ENCODE peak calls at places on chromosome 14, in six cellular contexts. Q is GM12891, M is GM12878, O is HepG2, X is H1, I is K562. S is an unnamed sample.

GRCh38 chr14:94109915-94110250 is 653 bp upstream of the IFI27 start:
- DNase-seq in Q (no peak), M (no peak), O (no peak), X (no peak), I (no peak), S (no peak)

GRCh38 chr14:80310950-80311349 is 99.6 kb upstream of the DIO2 start:
- DNase-seq in Q (no peak), M (no peak), O (no peak), X (no peak), I (no peak), S (no peak)

GRCh38 chr14:73397810-73398209 is 60.5 kb downstream of the NUMB start:
- DNase-seq in Q (no peak), M (no peak), O (no peak), X (no peak), I (no peak), S (no peak)

GRCh38 chr14:63905370-63905769 is 52.6 kb downstream of the SYNE2 start:
- DNase-seq in Q (no peak), M (no peak), O (no peak), X (no peak), I (no peak), S (no peak)

GRCh38 chr14:82313889-82314288 is 780.2 kb upstream of the SEL1L start:
- DNase-seq in Q (no peak), M (no peak), O (no peak), X (no peak), I (no peak), S (no peak)

GRCh38 chr14:75098682-75099081 is 28.2 kb downstream of the NEK9 start:
- DNase-seq in Q (no peak), M (no peak), O (no peak), X (no peak), I (no peak), S (no peak)

GRCh38 chr14:33855672-33856071 is 95.2 kb downstream of the EGLN3 start:
- DNase-seq in Q (no peak), M (no peak), O (no peak), X (no peak), I (no peak), S (no peak)

GRCh38 chr14:100955201-100955600 is 51.7 kb upstream of the RTL1 start:
- DNase-seq in Q (no peak), M (no peak), O (no peak), X (no peak), I (no peak), S (no peak)

GRCh38 chr14:55867726-55868125 is 250.5 kb upstream of the PELI2 start:
- DNase-seq in Q (no peak), M (no peak), O (no peak), X (no peak), I (no peak), S (no peak)

GRCh38 chr14:57747036-57747435 is 118.9 kb downstream of the SLC35F4 start:
- DNase-seq in Q (no peak), M (no peak), O (no peak), X (no peak), I (no peak), S (no peak)

GRCh38 chr14:85459361-85459760 is 70.6 kb upstream of the FLRT2 start:
- DNase-seq in Q (no peak), M (no peak), O (no peak), X (no peak), I (no peak), S (no peak)

GRCh38 chr14:34354556-34354955 is 107.5 kb downstream of the SPTSSA start:
- DNase-seq in Q (no peak), M (no peak), O (no peak), X (no peak), I (no peak), S (no peak)

GRCh38 chr14:63542231-63542999 is 762 bp downstream of the PPP2R5E start:
- DNase-seq in Q (no peak), M (no peak), O (no peak), X (peak; percentile 61), I (peak; percentile 8), S (peak; percentile 15)

GRCh38 chr14:37709419-37710195 is 114.2 kb downstream of the TTC6 start:
- DNase-seq in Q (no peak), M (no peak), O (peak; percentile 70), X (no peak), I (peak; percentile 7), S (no peak)

GRCh38 chr14:105930572-105930971 is 404.2 kb downstream of the TMEM121 start:
- DNase-seq in Q (no peak), M (no peak), O (no peak), X (no peak), I (peak; percentile 0), S (no peak)

GRCh38 chr14:68759017-68759569 is 33.8 kb downstream of the ZFP36L1 start:
- DNase-seq in Q (no peak), M (no peak), O (peak; percentile 38), X (no peak), I (peak; percentile 26), S (no peak)

GRCh38 chr14:68758301-68758700 is 34.6 kb downstream of the ZFP36L1 start:
- DNase-seq in Q (no peak), M (no peak), O (no peak), X (no peak), I (peak; percentile 71), S (no peak)

GRCh38 chr14:68760771-68761170 is 32.1 kb downstream of the ZFP36L1 start:
- DNase-seq in Q (no peak), M (no peak), O (no peak), X (no peak), I (no peak), S (no peak)

GRCh38 chr14:68761391-68761790 is 31.5 kb downstream of the ZFP36L1 start:
- DNase-seq in Q (no peak), M (no peak), O (no peak), X (no peak), I (no peak), S (no peak)

GRCh38 chr14:68759912-68760311 is 33.0 kb downstream of the ZFP36L1 start:
- DNase-seq in Q (no peak), M (no peak), O (no peak), X (no peak), I (no peak), S (no peak)
- TF ChIP-seq TAF1 in Q (no peak), M (no peak), O (no peak), X (no peak), I (no peak), S (no peak)

DNA sequence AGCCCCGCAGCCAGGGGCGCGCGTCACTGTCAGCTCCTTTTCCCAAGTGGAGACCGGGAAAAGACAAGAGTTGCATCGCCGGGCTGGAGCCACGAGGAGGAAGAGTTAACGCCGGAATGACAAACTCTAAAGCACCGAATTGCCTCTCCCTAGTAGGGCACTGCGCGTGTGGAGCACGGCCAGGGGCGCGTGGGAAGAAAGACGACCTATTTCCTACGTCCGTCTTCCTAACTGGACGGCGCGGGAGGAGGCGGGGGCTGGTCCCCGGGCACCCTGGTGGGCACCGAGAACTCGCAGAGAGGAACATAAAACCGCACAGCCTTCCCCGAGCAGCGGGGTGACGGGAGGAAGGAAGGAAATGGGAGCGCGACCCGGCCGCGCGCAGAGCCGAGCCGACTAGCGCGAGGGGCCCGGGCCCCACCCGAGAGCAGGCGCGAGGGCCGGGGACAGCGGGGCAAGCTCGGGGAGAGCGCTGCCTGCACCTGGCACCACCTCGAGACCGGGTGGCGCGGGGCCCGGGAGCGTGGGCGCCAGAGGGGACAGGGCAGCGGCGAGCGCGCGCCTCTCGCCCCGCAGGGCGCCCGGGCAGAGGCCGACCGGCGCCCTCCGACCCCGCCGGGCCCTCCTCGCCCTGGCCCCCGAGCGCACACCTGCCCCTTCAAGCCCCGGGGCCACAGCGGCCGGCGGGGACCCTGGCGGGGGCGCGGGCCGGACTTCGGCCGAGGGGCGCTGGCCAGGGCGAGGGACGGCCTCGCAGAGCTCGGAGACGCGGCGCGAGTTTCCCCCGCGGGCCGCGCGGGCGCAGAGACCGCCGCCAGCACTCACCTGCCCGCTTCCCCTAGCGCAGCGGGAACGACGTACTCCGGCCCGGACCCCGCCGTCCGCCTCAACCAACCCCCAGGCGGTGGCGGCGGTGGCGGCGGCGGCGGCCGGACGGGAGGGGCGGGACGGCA is 480 bp downstream of the SETD3 start:
- DNase-seq in Q (peak; percentile 19), M (no peak), O (peak; percentile 16), X (no peak), I (peak; percentile 11), S (peak; percentile 36)
- TF ChIP-seq POLR2A in Q (no peak), M (peak; percentile 59), O (peak; percentile 67), X (no peak), I (no peak), S (peak; percentile 55)

GRCh38 chr14:50607181-50607580 is 47.2 kb downstream of the ATL1 start:
- DNase-seq in Q (no peak), M (no peak), O (no peak), X (no peak), I (no peak), S (no peak)

GRCh38 chr14:50605776-50606175 is 45.8 kb downstream of the ATL1 start:
- DNase-seq in Q (no peak), M (no peak), O (no peak), X (no peak), I (no peak), S (no peak)

GRCh38 chr14:50610465-50610864 is 50.5 kb downstream of the ATL1 start:
- DNase-seq in Q (no peak), M (no peak), O (no peak), X (no peak), I (no peak), S (no peak)

GRCh38 chr14:50612795-50613194 is 52.9 kb downstream of the ATL1 start:
- DNase-seq in Q (no peak), M (no peak), O (no peak), X (no peak), I (no peak), S (no peak)

DNA sequence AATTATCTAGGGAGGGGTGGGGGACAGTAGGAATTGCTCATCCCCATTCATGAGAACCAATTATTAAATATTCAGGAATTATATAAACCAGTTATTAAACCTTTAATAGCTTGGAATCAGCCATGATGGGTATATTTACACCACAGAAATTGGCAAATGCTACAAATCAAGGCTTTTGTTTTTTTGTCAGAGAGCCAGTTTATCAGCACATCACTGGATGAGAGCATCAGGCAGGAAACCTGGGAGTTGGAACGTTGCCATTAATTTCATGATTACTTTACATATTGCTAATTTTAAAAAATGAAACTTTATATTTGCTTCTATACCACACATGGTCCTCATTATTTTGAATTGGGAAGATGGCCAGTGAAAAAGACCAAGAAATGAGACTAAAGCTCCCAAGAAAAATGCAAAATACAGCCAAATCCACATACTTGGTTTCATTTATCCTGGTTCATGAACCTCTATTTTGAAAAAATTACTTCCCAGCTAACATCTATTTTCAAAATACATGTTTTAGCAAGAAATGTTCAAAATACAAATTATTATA is 48.4 kb downstream of the ATL1 start:
- DNase-seq in Q (no peak), M (no peak), O (no peak), X (no peak), I (no peak), S (no peak)
- TF ChIP-seq TAF1 in Q (no peak), M (no peak), O (no peak), X (no peak), I (no peak), S (no peak)

DNA sequence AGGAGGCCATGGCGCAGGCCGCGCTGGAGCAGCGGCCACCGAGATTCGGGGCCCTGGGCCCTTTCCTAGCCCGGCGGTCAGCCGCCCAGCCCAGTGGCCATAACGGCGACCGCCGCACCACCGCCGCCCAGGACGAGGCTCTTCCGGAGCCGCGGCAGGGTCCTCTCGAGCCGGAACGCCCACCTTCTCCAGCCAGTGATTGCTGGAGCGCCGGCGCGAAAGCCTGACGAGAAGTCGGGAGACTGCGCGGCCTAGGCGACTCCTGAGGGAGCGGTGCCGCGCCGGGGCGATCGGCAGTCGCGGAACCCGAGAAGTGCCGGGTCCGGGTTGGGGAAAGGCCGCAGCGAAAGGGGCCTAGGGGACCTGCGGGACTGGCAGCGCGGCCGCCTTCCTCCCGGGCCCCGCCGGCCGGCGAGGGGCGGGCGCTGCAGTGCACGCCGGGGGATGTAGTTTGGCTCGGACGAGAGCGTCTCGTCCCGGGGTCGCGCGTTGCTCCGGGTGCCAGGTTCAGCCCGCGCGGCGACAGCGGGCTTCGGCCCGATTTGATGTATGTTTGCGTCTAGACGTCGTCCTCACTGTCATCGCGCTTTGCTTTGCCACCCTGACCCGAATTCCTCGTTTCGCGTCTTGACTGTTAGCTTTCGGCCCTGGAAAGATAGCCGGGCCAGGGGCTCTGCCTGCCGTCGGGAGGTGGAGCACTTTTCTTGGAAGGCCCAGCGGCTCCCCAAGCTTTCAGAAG is at the start of gene VTI1B:
- DNase-seq in Q (peak; percentile 80), M (no peak), O (peak; percentile 65), X (peak; percentile 89), I (peak; percentile 81), S (peak; percentile 75)
- TF ChIP-seq POLR2A in Q (peak; percentile 77), M (peak; percentile 94), O (peak; percentile 57), X (peak; percentile 83), I (peak; percentile 77), S (peak; percentile 88)